ENCODE peak calls at places on chromosomes 16 and 17, in five cellular contexts. One of them, this sample, is unnamed.
A peak's percentile ranks its signal among the peaks of the same experiment; 100 is the strongest.

GRCh38 chr17:386145-386876 is 33.7 kb upstream of the RPH3AL start:
- DNase-seq in fibroblast of mammary gland: no peak
- DNase-seq in transverse colon: peak; percentile 87
- DNase-seq in AG04450: no peak
- DNase-seq in HFF-Myc: no peak
- DNase-seq in this sample: no peak

GRCh38 chr17:57281887-57282653 is 25.7 kb downstream of the MSI2 start:
- DNase-seq in HFF-Myc: no peak
- DNase-seq in fibroblast of mammary gland: no peak
- DNase-seq in transverse colon: no peak
- DNase-seq in AG04450: no peak
- DNase-seq in this sample: no peak

GRCh38 chr16:21611178-21611545 is 11.8 kb downstream of the METTL9 start:
- DNase-seq in AG04450: no peak
- DNase-seq in HFF-Myc: no peak
- DNase-seq in transverse colon: no peak
- DNase-seq in fibroblast of mammary gland: peak; percentile 81
- DNase-seq in this sample: no peak

GRCh38 chr16:20675488-20676267 is 21.8 kb downstream of the ACSM1 start:
- DNase-seq in AG04450: no peak
- DNase-seq in fibroblast of mammary gland: peak; percentile 0
- DNase-seq in transverse colon: peak; percentile 79
- DNase-seq in HFF-Myc: no peak
- DNase-seq in this sample: no peak

GRCh38 chr16:9014389-9014788 is 50.7 kb upstream of the USP7 start:
- DNase-seq in fibroblast of mammary gland: no peak
- DNase-seq in transverse colon: no peak
- DNase-seq in AG04450: no peak
- DNase-seq in HFF-Myc: no peak
- DNase-seq in this sample: no peak

GRCh38 chr17:61208301-61209098 is 191.1 kb upstream of the TBX2 start:
- DNase-seq in transverse colon: no peak
- DNase-seq in HFF-Myc: no peak
- DNase-seq in fibroblast of mammary gland: peak; percentile 51
- DNase-seq in AG04450: peak; percentile 47
- DNase-seq in this sample: peak; percentile 54

GRCh38 chr17:46194393-46195216 is 1.4 kb upstream of the KANSL1 start:
- DNase-seq in fibroblast of mammary gland: peak; percentile 55
- DNase-seq in transverse colon: no peak
- DNase-seq in HFF-Myc: peak; percentile 38
- DNase-seq in AG04450: no peak
- DNase-seq in this sample: no peak

GRCh38 chr16:50501986-50502615 is 46.1 kb upstream of the NKD1 start:
- DNase-seq in transverse colon: no peak
- DNase-seq in fibroblast of mammary gland: no peak
- DNase-seq in AG04450: no peak
- DNase-seq in HFF-Myc: no peak
- DNase-seq in this sample: no peak

GRCh38 chr17:40109471-40109824 is 9.1 kb upstream of the NR1D1 start:
- DNase-seq in transverse colon: no peak
- DNase-seq in AG04450: no peak
- DNase-seq in HFF-Myc: no peak
- DNase-seq in fibroblast of mammary gland: peak; percentile 38
- DNase-seq in this sample: no peak

GRCh38 chr17:57166803-57167202 is 81.8 kb downstream of the AKAP1 start:
- DNase-seq in transverse colon: no peak
- DNase-seq in fibroblast of mammary gland: no peak
- DNase-seq in AG04450: no peak
- DNase-seq in HFF-Myc: no peak
- DNase-seq in this sample: no peak

GRCh38 chr16:9980981-9981380 is 201.2 kb downstream of the GRIN2A start:
- DNase-seq in fibroblast of mammary gland: no peak
- DNase-seq in transverse colon: no peak
- DNase-seq in AG04450: no peak
- DNase-seq in HFF-Myc: no peak
- DNase-seq in this sample: no peak

GRCh38 chr17:48429638-48430586 is at the start of gene SKAP1:
- DNase-seq in HFF-Myc: no peak
- DNase-seq in transverse colon: peak; percentile 62
- DNase-seq in AG04450: no peak
- DNase-seq in fibroblast of mammary gland: no peak
- DNase-seq in this sample: no peak

GRCh38 chr17:27529230-27529796 is 73.1 kb downstream of the KSR1 start:
- DNase-seq in fibroblast of mammary gland: no peak
- DNase-seq in transverse colon: no peak
- DNase-seq in AG04450: no peak
- DNase-seq in HFF-Myc: no peak
- DNase-seq in this sample: no peak

GRCh38 chr16:88855176-88855575 is 1.6 kb downstream of the GALNS start:
- DNase-seq in HFF-Myc: no peak
- DNase-seq in transverse colon: no peak
- DNase-seq in AG04450: no peak
- DNase-seq in fibroblast of mammary gland: no peak
- DNase-seq in this sample: no peak

GRCh38 chr16:77780378-77780837 is 8.0 kb upstream of the VAT1L start:
- DNase-seq in HFF-Myc: peak; percentile 52
- DNase-seq in fibroblast of mammary gland: peak; percentile 92
- DNase-seq in AG04450: peak; percentile 92
- DNase-seq in transverse colon: no peak
- DNase-seq in this sample: no peak

GRCh38 chr17:29212681-29213121 is 32.5 kb upstream of the MYO18A start:
- DNase-seq in transverse colon: no peak
- DNase-seq in fibroblast of mammary gland: peak; percentile 61
- DNase-seq in AG04450: no peak
- DNase-seq in HFF-Myc: no peak
- DNase-seq in this sample: peak; percentile 19

GRCh38 chr17:28227278-28228108 is 91.5 kb upstream of the TMEM97 start:
- DNase-seq in fibroblast of mammary gland: peak; percentile 19
- DNase-seq in AG04450: no peak
- DNase-seq in transverse colon: peak; percentile 81
- DNase-seq in HFF-Myc: no peak
- DNase-seq in this sample: no peak

GRCh38 chr17:57663326-57664070 is 81.6 kb downstream of the CCDC182 start:
- DNase-seq in HFF-Myc: no peak
- DNase-seq in fibroblast of mammary gland: peak; percentile 11
- DNase-seq in transverse colon: no peak
- DNase-seq in AG04450: no peak
- DNase-seq in this sample: no peak

GRCh38 chr17:42565523-42566214 is 1.2 kb upstream of the MLX start:
- DNase-seq in HFF-Myc: no peak
- DNase-seq in fibroblast of mammary gland: no peak
- DNase-seq in AG04450: no peak
- DNase-seq in transverse colon: no peak
- DNase-seq in this sample: no peak

GRCh38 chr16:72939247-72939646 is 108.7 kb downstream of the ZFHX3 start:
- DNase-seq in AG04450: peak; percentile 44
- DNase-seq in transverse colon: peak; percentile 36
- DNase-seq in fibroblast of mammary gland: peak; percentile 72
- DNase-seq in HFF-Myc: no peak
- DNase-seq in this sample: no peak

GRCh38 chr16:72942021-72942420 is 105.9 kb downstream of the ZFHX3 start:
- DNase-seq in fibroblast of mammary gland: no peak
- DNase-seq in AG04450: no peak
- DNase-seq in transverse colon: no peak
- DNase-seq in HFF-Myc: no peak
- DNase-seq in this sample: no peak

GRCh38 chr16:72937916-72938315 is 110.0 kb downstream of the ZFHX3 start:
- DNase-seq in AG04450: no peak
- DNase-seq in HFF-Myc: no peak
- DNase-seq in fibroblast of mammary gland: no peak
- DNase-seq in transverse colon: no peak
- DNase-seq in this sample: no peak

GRCh38 chr16:72938426-72939164 is 109.3 kb downstream of the ZFHX3 start:
- DNase-seq in fibroblast of mammary gland: peak; percentile 91
- DNase-seq in AG04450: peak; percentile 23
- DNase-seq in HFF-Myc: no peak
- DNase-seq in transverse colon: peak; percentile 56
- DNase-seq in this sample: peak; percentile 25

GRCh38 chr16:72940886-72941285 is 107.0 kb downstream of the ZFHX3 start:
- DNase-seq in HFF-Myc: no peak
- DNase-seq in fibroblast of mammary gland: no peak
- DNase-seq in transverse colon: no peak
- DNase-seq in AG04450: no peak
- DNase-seq in this sample: no peak
- TF ChIP-seq CTCF in HFF-Myc: no peak
- TF ChIP-seq CTCF in fibroblast of mammary gland: no peak
- TF ChIP-seq CTCF in transverse colon: no peak
- TF ChIP-seq CTCF in AG04450: no peak
- TF ChIP-seq CTCF in this sample: no peak

DNA sequence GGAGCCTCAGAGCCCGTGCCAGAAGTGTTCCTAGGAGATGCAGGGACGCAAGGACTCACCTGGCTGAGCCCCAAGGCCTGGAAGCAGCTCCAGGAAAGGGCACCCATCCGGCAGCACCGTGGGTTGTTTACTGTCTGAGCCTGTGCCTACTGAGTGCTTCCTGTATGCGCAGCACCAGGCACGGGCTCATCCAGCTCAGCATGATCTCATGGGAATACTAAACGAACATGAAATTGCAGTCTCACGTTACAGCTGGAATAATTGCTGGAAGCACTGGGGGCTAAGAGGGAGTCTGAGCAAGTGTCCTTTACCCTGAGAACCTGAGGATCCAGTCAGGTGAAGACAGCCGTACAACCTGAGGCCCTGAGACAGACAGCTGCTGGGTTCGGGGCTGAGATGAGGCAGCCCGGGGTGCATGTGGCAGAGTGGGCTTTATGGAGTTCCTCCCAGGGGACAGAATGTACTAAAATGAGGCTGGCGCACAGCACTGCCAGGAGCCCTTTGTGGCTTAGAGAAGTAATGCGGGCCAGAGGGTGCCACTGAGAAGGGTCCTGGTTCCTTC is 5.4 kb downstream of the CTRL start:
- DNase-seq in fibroblast of mammary gland: peak; percentile 65
- DNase-seq in transverse colon: no peak
- DNase-seq in AG04450: no peak
- DNase-seq in HFF-Myc: no peak
- DNase-seq in this sample: no peak
- TF ChIP-seq CTCF in fibroblast of mammary gland: no peak
- TF ChIP-seq CTCF in transverse colon: no peak
- TF ChIP-seq CTCF in AG04450: peak; percentile 7
- TF ChIP-seq CTCF in HFF-Myc: peak; percentile 2
- TF ChIP-seq CTCF in this sample: no peak

DNA sequence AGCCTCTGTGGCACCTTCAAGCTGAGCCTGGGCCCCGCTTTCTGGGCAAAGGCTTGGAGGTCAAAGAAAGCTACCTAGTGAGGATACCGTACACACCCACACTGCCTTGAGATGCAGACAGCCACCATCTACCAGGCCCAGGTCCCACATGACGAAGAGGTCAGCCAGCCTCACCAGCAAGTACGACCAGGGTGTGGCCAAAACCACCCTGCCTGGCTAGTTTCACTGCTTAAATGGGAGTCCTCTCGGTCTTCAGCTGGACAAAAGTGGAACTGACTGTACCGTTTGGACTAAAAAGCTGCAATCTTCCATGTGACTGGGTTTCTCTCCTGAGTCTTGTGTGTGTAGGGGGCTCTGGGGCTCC is 21.6 kb downstream of the VASN start:
- DNase-seq in HFF-Myc: peak; percentile 52
- DNase-seq in transverse colon: no peak
- DNase-seq in fibroblast of mammary gland: peak; percentile 82
- DNase-seq in AG04450: no peak
- DNase-seq in this sample: no peak
- TF ChIP-seq CTCF in HFF-Myc: no peak
- TF ChIP-seq CTCF in transverse colon: no peak
- TF ChIP-seq CTCF in fibroblast of mammary gland: no peak
- TF ChIP-seq CTCF in AG04450: no peak
- TF ChIP-seq CTCF in this sample: no peak

GRCh38 chr17:44793885-44794698 is 35.3 kb downstream of the ADAM11 start:
- DNase-seq in AG04450: no peak
- DNase-seq in HFF-Myc: no peak
- DNase-seq in transverse colon: no peak
- DNase-seq in fibroblast of mammary gland: no peak
- DNase-seq in this sample: no peak
- TF ChIP-seq CTCF in AG04450: no peak
- TF ChIP-seq CTCF in HFF-Myc: no peak
- TF ChIP-seq CTCF in transverse colon: no peak
- TF ChIP-seq CTCF in fibroblast of mammary gland: no peak
- TF ChIP-seq CTCF in this sample: no peak

DNA sequence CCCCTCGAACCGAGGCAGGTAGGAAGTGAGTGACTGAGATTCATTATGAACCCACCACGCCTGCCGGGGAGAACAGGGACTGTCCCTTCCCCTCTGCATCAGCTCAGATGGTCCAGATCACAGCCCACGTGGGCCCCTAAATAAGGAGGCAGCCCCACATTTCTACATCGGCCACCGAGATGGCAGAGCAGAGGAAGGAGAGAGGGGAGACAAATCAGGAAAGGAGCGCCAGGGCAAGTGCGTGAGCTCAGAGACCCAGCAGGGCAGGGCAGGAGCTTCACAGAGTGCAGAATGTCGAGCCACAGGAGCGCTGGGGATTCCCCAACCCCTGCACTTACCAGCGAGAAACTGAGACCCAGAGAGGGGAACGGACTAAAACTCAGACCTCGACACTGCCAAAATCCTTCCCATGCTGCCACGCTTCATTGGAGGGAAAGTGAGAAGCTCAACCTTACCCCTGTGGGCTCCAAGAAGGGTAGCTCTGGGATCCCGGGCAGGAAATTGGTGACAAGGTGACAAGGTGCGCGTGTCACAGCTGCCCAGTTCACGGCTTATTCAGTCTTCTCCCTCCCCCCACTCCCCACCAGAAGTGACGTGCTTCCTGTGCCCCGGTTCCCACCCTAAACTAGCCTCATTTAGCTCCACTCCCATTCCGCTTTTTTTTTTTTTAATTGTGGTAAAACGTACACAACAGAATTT is at the start of gene ICAM2:
- DNase-seq in fibroblast of mammary gland: no peak
- DNase-seq in HFF-Myc: no peak
- DNase-seq in AG04450: no peak
- DNase-seq in transverse colon: peak; percentile 83
- DNase-seq in this sample: no peak
- TF ChIP-seq CTCF in fibroblast of mammary gland: no peak
- TF ChIP-seq CTCF in HFF-Myc: no peak
- TF ChIP-seq CTCF in AG04450: no peak
- TF ChIP-seq CTCF in transverse colon: peak; percentile 38
- TF ChIP-seq CTCF in this sample: no peak

DNA sequence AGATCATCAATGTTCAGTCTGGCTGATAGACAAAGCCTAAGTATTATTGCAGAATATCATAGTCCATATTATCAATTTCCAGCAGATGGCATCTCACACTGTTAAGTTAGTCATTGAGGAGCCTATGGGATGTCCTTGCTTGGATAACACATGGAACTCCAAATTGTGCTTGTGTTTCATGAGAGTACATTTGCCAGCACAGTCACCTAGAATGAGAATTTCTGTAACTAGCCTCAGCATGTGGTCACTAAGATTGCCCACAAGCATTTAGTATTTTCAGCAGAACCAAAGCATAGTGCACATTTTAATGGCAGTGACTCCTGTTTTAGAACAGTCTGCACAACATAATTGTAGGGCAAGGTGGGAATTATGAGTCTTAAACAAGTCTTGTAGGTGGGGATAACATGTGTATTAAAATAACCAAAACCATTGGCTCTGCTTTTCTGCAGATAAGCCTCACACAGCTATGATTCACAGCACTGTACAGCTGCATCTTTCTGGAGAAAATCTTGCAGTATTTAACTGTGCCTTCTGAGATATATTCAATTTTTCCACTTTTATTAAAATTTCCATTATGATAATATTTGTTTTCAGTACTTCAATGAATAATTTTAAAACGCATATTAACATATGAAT is 882.8 kb upstream of the SOX9 start:
- DNase-seq in fibroblast of mammary gland: peak; percentile 53
- DNase-seq in HFF-Myc: peak; percentile 25
- DNase-seq in transverse colon: no peak
- DNase-seq in AG04450: no peak
- DNase-seq in this sample: peak; percentile 32
- TF ChIP-seq CTCF in fibroblast of mammary gland: peak; percentile 34
- TF ChIP-seq CTCF in HFF-Myc: no peak
- TF ChIP-seq CTCF in transverse colon: peak; percentile 28
- TF ChIP-seq CTCF in AG04450: peak; percentile 40
- TF ChIP-seq CTCF in this sample: peak; percentile 43

This sample was measured in AG09319.